ENCODE peak calls at places on chromosome 1, in six cellular contexts. E is mesendoderm, R is neuronal stem cell, O is H1, W is trophoblast cell, X is IMR-90. A is an unnamed sample.

GRCh38 chr1:169586067-169586394 is 250 bp downstream of the F5 start:
- DNase-seq in E (no peak), X (no peak), W (no peak), O (no peak), R (no peak), A (no peak)

GRCh38 chr1:87325982-87326738 is 2.5 kb upstream of the LMO4 start:
- DNase-seq in E (peak; percentile 62), R (no peak), W (peak; percentile 37), X (peak; percentile 49), O (peak; percentile 55), A (peak; percentile 54)

GRCh38 chr1:94002046-94002787 is 93.0 kb upstream of the GCLM start:
- DNase-seq in O (no peak), E (no peak), R (no peak), W (no peak), X (no peak), A (no peak)

GRCh38 chr1:11797525-11798216 is 8.1 kb downstream of the MTHFR start:
- DNase-seq in E (no peak), W (no peak), O (no peak), R (no peak), X (peak; percentile 51), A (no peak)

GRCh38 chr1:17795836-17796645 is 40.9 kb downstream of the ACTL8 start:
- DNase-seq in O (no peak), E (no peak), X (no peak), W (no peak), R (no peak), A (no peak)

GRCh38 chr1:170218261-170218660 is 72.5 kb downstream of the NTMT2 start:
- DNase-seq in O (no peak), W (no peak), R (no peak), E (no peak), X (peak; percentile 23), A (no peak)

GRCh38 chr1:9724706-9725476 is 73.4 kb downstream of the PIK3CD start:
- DNase-seq in X (peak; percentile 47), E (peak; percentile 82), O (peak; percentile 88), R (no peak), W (peak; percentile 61), A (peak; percentile 57)

GRCh38 chr1:18407166-18408045 is 73.3 kb upstream of the KLHDC7A start:
- DNase-seq in W (peak; percentile 65), R (no peak), E (peak; percentile 55), O (no peak), X (no peak), A (no peak)

GRCh38 chr1:180270767-180271639 is 40.9 kb downstream of the LHX4 start:
- DNase-seq in O (peak; percentile 51), E (no peak), W (peak; percentile 98), R (no peak), X (peak; percentile 88), A (peak; percentile 72)

GRCh38 chr1:15833069-15833679 is 14.3 kb upstream of the SPEN start:
- DNase-seq in W (peak; percentile 83), X (no peak), R (no peak), O (no peak), E (no peak), A (peak; percentile 28)

GRCh38 chr1:50750021-50750619 is 209.9 kb downstream of the FAF1 start:
- DNase-seq in X (peak; percentile 36), R (no peak), W (no peak), E (peak; percentile 24), O (no peak), A (peak; percentile 40)

GRCh38 chr1:31848381-31848897 is 32.6 kb upstream of the SPOCD1 start:
- DNase-seq in X (no peak), E (no peak), O (no peak), W (no peak), R (no peak), A (no peak)

GRCh38 chr1:109897244-109897955 is 13.2 kb upstream of the CSF1 start:
- DNase-seq in X (no peak), O (no peak), R (no peak), E (no peak), W (no peak), A (no peak)

GRCh38 chr1:41611932-41612450 is 127.5 kb upstream of the EDN2 start:
- DNase-seq in W (no peak), O (no peak), R (no peak), E (no peak), X (no peak), A (no peak)

GRCh38 chr1:96843196-96843595 is 121.6 kb downstream of the PTBP2 start:
- DNase-seq in E (no peak), W (no peak), R (no peak), O (no peak), X (peak; percentile 57), A (peak; percentile 76)

GRCh38 chr1:162023181-162023546 is 505 bp downstream of the OLFML2B start:
- DNase-seq in X (no peak), W (no peak), E (no peak), R (no peak), O (no peak), A (peak; percentile 22)

GRCh38 chr1:211345719-211346118 is 19.1 kb downstream of the TRAF5 start:
- DNase-seq in R (peak; percentile 18), X (peak; percentile 53), E (peak; percentile 79), O (no peak), W (no peak), A (no peak)

GRCh38 chr1:172928412-172928811 is 122.3 kb downstream of the TNFSF18 start:
- DNase-seq in W (peak; percentile 6), O (no peak), X (peak; percentile 98), R (no peak), E (peak; percentile 5), A (peak; percentile 78)

GRCh38 chr1:183996036-183996376 is 41.5 kb downstream of the COLGALT2 start:
- DNase-seq in X (no peak), E (no peak), O (no peak), W (no peak), R (no peak), A (no peak)

GRCh38 chr1:234495231-234495990 is 16.4 kb upstream of the TARBP1 start:
- DNase-seq in O (no peak), E (no peak), X (peak; percentile 94), W (peak; percentile 80), R (no peak), A (peak; percentile 90)

GRCh38 chr1:3921786-3922185 is 21.7 kb upstream of the C1orf174 start:
- DNase-seq in X (no peak), O (no peak), R (no peak), W (no peak), E (no peak), A (no peak)

GRCh38 chr1:180247061-180247460 is 17.0 kb downstream of the LHX4 start:
- DNase-seq in X (peak; percentile 37), W (no peak), E (no peak), O (no peak), R (no peak), A (no peak)

GRCh38 chr1:237851209-237851845 is 39.4 kb downstream of the ZP4 start:
- DNase-seq in R (peak; percentile 56), X (peak; percentile 35), E (peak; percentile 75), O (peak; percentile 82), W (peak; percentile 60), A (peak; percentile 49)

GRCh38 chr1:204446413-204447111 is 34.9 kb upstream of the PPP1R15B start:
- DNase-seq in O (peak; percentile 95), W (peak; percentile 39), R (peak; percentile 75), X (peak; percentile 62), E (peak; percentile 90), A (peak; percentile 74)

DNA sequence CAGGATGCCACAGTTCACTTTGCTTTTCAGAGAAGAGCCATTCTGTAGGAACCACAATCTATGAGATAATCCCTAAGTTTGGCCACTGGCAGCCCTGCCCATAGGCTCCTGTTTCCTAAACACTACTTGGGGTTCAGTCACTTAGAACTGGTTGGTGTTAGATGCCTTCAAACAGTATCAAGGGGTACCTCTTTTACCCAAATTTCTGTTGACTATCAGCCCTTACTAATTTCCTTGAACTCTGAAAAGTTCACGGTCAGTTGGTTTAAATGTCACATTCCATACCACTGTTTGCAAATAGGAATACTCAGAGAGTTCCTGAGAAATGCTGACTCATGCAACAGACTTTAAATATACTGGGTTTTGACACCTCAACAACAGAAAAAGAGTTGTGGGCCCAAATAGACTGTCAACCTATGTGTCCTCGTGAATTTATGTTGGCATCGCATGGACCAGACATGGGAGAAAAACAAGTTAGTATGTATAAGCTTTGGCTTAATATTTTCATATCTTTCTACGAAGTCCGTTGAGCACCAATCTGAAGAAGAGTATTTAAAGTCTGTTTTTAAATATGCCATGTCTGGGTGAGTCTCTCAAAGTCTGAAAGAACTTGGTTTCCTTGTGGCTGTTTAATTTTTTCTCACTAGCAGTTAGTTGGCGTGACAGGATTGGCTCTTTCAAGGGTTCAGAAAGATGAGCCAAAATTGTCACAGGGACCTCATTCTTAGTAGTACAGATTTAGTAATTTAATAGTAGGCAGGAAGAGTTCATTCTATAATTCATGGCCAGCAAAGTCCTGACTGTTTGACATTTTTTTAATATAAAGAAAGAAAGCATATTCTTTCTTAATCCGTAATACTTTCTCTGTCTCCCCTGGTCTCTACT is 56.5 kb upstream of the ZNF326 start:
- DNase-seq in W (no peak), X (peak; percentile 48), O (no peak), E (peak; percentile 65), R (no peak), A (peak; percentile 53)
- H2BK120ac ChIP-seq in W (no peak overlapping the region), X (peak overlapping the region; percentile 62), O (no peak overlapping the region), E (no peak overlapping the region), R (no peak overlapping the region), A (no peak overlapping the region)

DNA sequence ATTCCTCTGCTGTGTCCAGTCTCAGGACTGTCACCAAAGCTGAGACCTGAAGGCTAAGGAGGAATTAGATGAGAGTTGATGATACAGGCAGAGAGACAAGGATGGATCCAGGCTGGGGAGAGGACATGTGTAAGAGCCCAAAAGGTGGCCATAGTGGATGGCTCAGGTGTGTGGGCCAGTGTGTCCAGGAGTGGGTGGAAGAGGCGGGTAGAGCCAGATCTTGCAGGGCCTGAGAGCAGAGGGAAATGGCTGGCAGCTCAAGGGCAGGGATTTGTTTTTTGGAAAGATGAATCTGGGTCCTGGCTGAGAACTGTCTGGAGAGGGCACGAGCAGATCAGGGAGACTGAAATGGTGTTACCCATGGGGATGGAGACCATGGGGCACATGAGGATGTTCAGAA is 38.1 kb downstream of the AZIN2 start:
- DNase-seq in O (no peak), R (no peak), X (no peak), E (no peak), W (no peak), A (no peak)
- H4K8ac ChIP-seq in O (no peak overlapping the region), R (no peak overlapping the region), X (no peak overlapping the region), E (no peak overlapping the region), W (no peak overlapping the region), A (no peak overlapping the region)

GRCh38 chr1:212608956-212609700 is 567 bp downstream of the ATF3 start:
- DNase-seq in O (peak; percentile 85), W (peak; percentile 4), X (no peak), R (peak; percentile 72), E (peak; percentile 75), A (peak; percentile 55)
- H2BK120ac ChIP-seq in O (no peak overlapping the region), W (peak overlapping the region; percentile 94), X (peak overlapping the region; percentile 66), R (peak overlapping the region; percentile 18), E (peak overlapping the region; percentile 63), A (no peak overlapping the region)

GRCh38 chr1:228900099-228900965 is 165.1 kb downstream of the RHOU start:
- DNase-seq in R (no peak), W (no peak), O (peak; percentile 47), E (peak; percentile 42), X (peak; percentile 22), A (peak; percentile 46)

GRCh38 chr1:228903573-228904122 is 168.4 kb downstream of the RHOU start:
- DNase-seq in O (peak; percentile 37), E (no peak), X (no peak), R (no peak), W (no peak), A (peak; percentile 36)

GRCh38 chr1:228902781-228903572 is 167.7 kb downstream of the RHOU start:
- DNase-seq in O (peak; percentile 22), E (no peak), W (no peak), X (peak; percentile 99), R (no peak), A (peak; percentile 96)

GRCh38 chr1:228900993-228901392 is 165.7 kb downstream of the RHOU start:
- DNase-seq in R (no peak), W (no peak), E (no peak), X (no peak), O (peak; percentile 36), A (no peak)

GRCh38 chr1:228901936-228902681 is 166.8 kb downstream of the RHOU start:
- DNase-seq in X (no peak), E (no peak), R (no peak), W (no peak), O (peak; percentile 24), A (no peak)
- H4K8ac ChIP-seq in X (no peak overlapping the region), E (no peak overlapping the region), R (no peak overlapping the region), W (no peak overlapping the region), O (peak overlapping the region; percentile 3), A (no peak overlapping the region)